ENCODE peak calls at places on chromosomes 4 and X, in five cellular contexts. C is GM12878, Y is breast epithelium, O is stomach, I is Panc1. L is an unnamed sample. For H3K9me3, the result is how much of the 10 kb centered on the place peaks cover.

GRCh38 chr4:118338981-118339765 is 13.6 kb downstream of the PRSS12 start:
- DNase-seq in C (no peak), Y (no peak), O (no peak), I (no peak), L (no peak)

GRCh38 chrX:103367502-103367901 is 8.8 kb upstream of the BEX3 start:
- DNase-seq in C (no peak), Y (no peak), O (no peak), I (no peak), L (no peak)

GRCh38 chrX:136214551-136214950 is 36.6 kb downstream of the MAP7D3 start:
- DNase-seq in C (no peak), Y (no peak), O (no peak), I (no peak), L (no peak)

GRCh38 chrX:32778965-32779364 is 432.4 kb downstream of the DMD start:
- DNase-seq in C (no peak), Y (no peak), O (no peak), I (no peak), L (no peak)

GRCh38 chr4:185416955-185417354 is 8.8 kb downstream of the UFSP2 start:
- DNase-seq in C (no peak), Y (no peak), O (no peak), I (no peak), L (no peak)

GRCh38 chrX:115452256-115452655 is 108.7 kb upstream of the PLS3 start:
- DNase-seq in C (no peak), Y (no peak), O (no peak), I (no peak), L (no peak)

GRCh38 chrX:101750744-101751143 is 91.1 kb upstream of the ARMCX2 start:
- DNase-seq in C (no peak), Y (no peak), O (no peak), I (no peak), L (no peak)

GRCh38 chrX:68989865-68990606 is 161.2 kb downstream of the EFNB1 start:
- DNase-seq in C (no peak), Y (no peak), O (peak), I (no peak), L (no peak)

GRCh38 chr4:145681956-145682355 is 2.0 kb downstream of the C4orf51 start:
- DNase-seq in C (no peak), Y (no peak), O (no peak), I (no peak), L (no peak)

GRCh38 chrX:43970528-43970927 is 2.7 kb downstream of the NDP start:
- DNase-seq in C (no peak), Y (no peak), O (no peak), I (no peak), L (no peak)

GRCh38 chr4:40264995-40265909 is 68.4 kb downstream of the RHOH start:
- DNase-seq in C (no peak), Y (no peak), O (peak), I (no peak), L (no peak)

GRCh38 chr4:136441629-136442282 is 1090.5 kb downstream of the PCDH18 start:
- DNase-seq in C (no peak), Y (no peak), O (no peak), I (no peak), L (no peak)

GRCh38 chrX:53047228-53047627 is 1.4 kb upstream of the GPR173 start:
- DNase-seq in C (no peak), Y (no peak), O (no peak), I (no peak), L (no peak)

GRCh38 chr4:54185871-54186270 is 43.2 kb upstream of the PDGFRA start:
- DNase-seq in C (no peak), Y (no peak), O (no peak), I (no peak), L (no peak)

GRCh38 chrX:84156831-84157230 is 31.2 kb downstream of the RPS6KA6 start:
- DNase-seq in C (no peak), Y (no peak), O (no peak), I (no peak), L (no peak)

GRCh38 chrX:119984652-119985051 is 41.1 kb upstream of the NKAP start:
- DNase-seq in C (no peak), Y (no peak), O (no peak), I (no peak), L (no peak)

GRCh38 chr4:6377626-6378492 is 94.6 kb downstream of the PPP2R2C start:
- DNase-seq in C (no peak), Y (no peak), O (no peak), I (no peak), L (no peak)

GRCh38 chr4:6381571-6382123 is 90.8 kb downstream of the PPP2R2C start:
- DNase-seq in C (no peak), Y (no peak), O (no peak), I (no peak), L (no peak)

GRCh38 chr4:6378493-6379445 is 93.6 kb downstream of the PPP2R2C start:
- DNase-seq in C (no peak), Y (no peak), O (no peak), I (no peak), L (no peak)

GRCh38 chr4:6380746-6381411 is 91.5 kb downstream of the PPP2R2C start:
- DNase-seq in C (no peak), Y (no peak), O (no peak), I (no peak), L (no peak)

DNA sequence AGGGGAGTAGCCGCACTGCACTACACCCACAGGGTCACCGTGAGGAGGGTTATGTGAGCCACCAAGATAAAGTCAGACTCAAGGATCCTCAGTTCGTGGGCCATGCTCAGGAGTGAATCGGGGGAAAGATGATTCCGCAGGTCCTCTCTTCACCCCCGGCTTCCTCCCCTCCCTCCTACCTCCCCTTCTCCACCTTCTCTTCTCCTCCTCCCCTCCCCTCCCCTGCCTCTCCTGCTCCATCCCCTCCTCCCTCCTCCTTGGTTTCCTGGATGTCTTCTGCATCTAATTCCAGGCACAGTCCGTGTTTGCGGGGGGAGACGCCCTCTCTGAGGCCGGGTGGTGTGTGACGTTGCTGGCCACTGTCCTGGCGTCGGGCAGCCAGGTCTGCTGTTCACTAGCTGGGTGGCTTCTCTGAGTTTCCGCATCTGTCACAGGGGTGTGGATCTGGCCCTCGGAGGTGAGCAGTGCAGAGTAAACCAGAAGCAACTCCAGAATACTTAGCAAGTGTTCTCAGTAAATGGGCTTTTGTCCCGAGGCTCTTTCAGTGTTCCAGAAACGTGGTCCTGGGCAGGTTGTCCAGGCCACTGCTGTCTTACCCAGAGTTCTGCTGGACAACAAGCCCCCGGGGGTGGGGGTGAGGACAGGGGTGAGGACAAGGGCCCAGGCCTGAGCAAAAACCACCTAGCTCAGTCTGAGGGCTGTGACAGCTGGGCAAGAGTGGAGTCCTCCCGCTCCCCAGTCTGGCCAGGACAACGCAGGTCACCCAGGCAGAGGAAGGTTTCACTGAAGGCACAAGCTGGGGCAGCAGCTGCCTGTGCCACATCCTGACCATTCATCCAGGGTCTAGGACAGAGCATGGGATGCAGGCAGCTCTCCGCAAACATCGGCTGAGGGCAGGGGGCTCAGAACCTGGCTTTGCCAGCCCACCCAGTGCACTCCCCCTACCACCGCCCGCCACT is 92.3 kb downstream of the PPP2R2C start:
- DNase-seq in C (no peak), Y (no peak), O (no peak), I (no peak), L (no peak)
- TF ChIP-seq POLR2AphosphoS5 in C (no peak), Y (no peak), O (no peak), I (no peak), L (no peak)

GRCh38 chr4:181168406-181168805 is 1074.8 kb upstream of the TENM3 start:
- DNase-seq in C (no peak), Y (no peak), O (no peak), I (no peak), L (no peak)
- H3K27ac ChIP-seq in C (no peak), Y (no peak), O (no peak), I (no peak), L (no peak)

DNA sequence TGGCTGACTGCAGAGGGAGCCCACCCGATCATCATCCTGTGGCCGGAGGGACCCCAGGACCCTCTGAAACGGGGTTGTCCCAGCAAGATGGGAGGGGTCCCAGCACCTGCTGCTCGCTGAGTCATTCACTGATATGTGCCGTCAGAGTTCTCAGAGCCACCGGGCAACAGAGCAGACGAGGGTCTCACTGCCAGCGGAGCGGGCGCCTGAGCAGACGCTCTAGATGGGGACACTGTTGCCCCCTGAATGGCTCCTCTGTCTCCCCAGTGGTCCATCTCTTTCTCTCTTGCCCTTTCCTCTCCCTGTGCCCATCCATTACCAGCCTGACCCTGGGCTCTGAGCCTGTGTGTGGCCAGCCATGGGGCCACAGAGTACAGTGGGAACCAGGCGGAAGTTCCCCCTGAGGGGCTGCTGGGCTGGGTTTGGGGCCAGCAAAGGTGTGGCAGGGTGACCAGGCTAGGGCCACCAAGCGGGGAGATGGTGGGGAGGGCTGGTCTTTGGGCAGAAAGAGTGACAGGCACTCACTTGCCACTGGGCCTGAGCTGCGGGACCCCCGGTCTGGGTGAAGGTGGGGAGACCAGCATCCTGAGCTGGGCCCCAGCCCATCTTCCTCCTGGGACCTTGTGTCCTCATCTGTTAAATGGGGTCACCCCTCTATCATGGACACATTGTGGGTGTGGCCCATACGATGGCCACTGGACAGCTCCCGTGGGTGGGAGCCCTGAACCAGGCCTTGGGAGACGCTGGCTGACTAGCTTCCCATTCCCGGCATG is 90.9 kb downstream of the HMX1 start:
- DNase-seq in C (no peak), Y (no peak), O (no peak), I (no peak), L (no peak)
- H3K9me3 ChIP-seq in C (under half), Y (under half), O (under half), I (under half), L (under half)

GRCh38 chr4:123600921-123601904 is 204.6 kb downstream of the SPRY1 start:
- DNase-seq in C (no peak), Y (no peak), O (no peak), I (no peak), L (no peak)

GRCh38 chr4:123597586-123597985 is 201.0 kb downstream of the SPRY1 start:
- DNase-seq in C (no peak), Y (no peak), O (no peak), I (no peak), L (no peak)

GRCh38 chr4:123599920-123600394 is 203.4 kb downstream of the SPRY1 start:
- DNase-seq in C (peak), Y (peak), O (peak), I (no peak), L (peak)

GRCh38 chr4:123600426-123600825 is 203.8 kb downstream of the SPRY1 start:
- DNase-seq in C (no peak), Y (no peak), O (no peak), I (no peak), L (no peak)

DNA sequence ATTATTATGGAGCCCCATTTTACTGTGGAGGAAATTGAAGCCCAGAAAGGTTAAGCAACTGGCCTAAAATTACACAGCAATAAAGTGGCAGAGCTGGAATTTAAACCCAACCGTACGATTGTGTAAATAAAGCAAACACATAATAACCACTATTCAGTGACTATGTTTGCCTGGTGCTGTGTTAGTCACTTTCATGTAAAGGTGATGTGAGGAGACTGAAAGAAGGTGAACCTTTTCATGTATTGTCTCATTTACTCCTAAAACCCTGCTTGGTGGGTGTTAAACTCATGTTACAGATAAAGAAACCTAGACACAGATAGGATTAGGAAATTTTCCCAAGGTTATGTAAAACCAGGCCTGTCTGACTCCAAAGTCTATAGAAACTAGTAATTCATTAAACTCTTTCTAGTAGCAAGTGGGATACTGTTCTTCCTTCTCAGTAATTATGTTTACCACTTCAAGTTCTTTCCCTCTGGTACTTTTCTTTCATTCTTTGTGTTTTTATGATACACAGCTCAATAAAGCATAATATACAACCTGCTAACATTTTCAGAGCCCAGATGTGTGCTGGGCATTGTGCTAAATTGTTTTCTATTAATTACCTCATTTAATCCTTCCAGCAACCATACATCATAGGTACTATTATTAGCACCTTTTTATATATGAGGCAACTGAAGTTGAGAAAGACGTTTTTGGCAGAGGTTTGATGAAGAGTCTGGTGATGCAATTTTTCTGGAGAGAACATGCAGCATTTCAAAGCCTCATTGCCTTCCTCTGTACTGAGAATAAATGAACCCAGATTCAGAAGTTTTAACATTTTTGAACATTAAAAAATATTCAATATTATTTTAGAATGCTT is 202.7 kb downstream of the SPRY1 start:
- DNase-seq in C (no peak), Y (no peak), O (no peak), I (no peak), L (no peak)
- TF ChIP-seq POLR2AphosphoS5 in C (no peak), Y (no peak), O (no peak), I (no peak), L (peak)

GRCh38 chrX:13092455-13092941 is 48.1 kb upstream of the FAM9C start:
- DNase-seq in C (peak), Y (no peak), O (peak), I (no peak), L (no peak)

GRCh38 chrX:13093489-13094140 is 49.2 kb upstream of the FAM9C start:
- DNase-seq in C (no peak), Y (no peak), O (no peak), I (no peak), L (no peak)

GRCh38 chrX:13090261-13091110 is 46.1 kb upstream of the FAM9C start:
- DNase-seq in C (no peak), Y (no peak), O (no peak), I (no peak), L (no peak)

GRCh38 chrX:13088155-13088485 is 43.7 kb upstream of the FAM9C start:
- DNase-seq in C (no peak), Y (no peak), O (no peak), I (no peak), L (no peak)

GRCh38 chrX:13091111-13091765 is 46.8 kb upstream of the FAM9C start:
- DNase-seq in C (peak), Y (no peak), O (no peak), I (no peak), L (no peak)
- H3K27ac ChIP-seq in C (peak), Y (peak), O (peak), I (peak), L (peak)

GRCh38 chr4:18314731-18315130 is 293.2 kb upstream of the LCORL start:
- DNase-seq in C (no peak), Y (no peak), O (no peak), I (no peak), L (no peak)

GRCh38 chr4:18319456-18319855 is 297.9 kb upstream of the LCORL start:
- DNase-seq in C (no peak), Y (no peak), O (no peak), I (no peak), L (no peak)

GRCh38 chr4:18322111-18322510 is 300.6 kb upstream of the LCORL start:
- DNase-seq in C (no peak), Y (no peak), O (no peak), I (no peak), L (no peak)

GRCh38 chr4:18318682-18319410 is 297.3 kb upstream of the LCORL start:
- DNase-seq in C (no peak), Y (no peak), O (peak), I (no peak), L (no peak)
- H3K9me3 ChIP-seq in C (under half), Y (under half), O (under half), I (under half), L (under half)

GRCh38 chrX:16836371-16836770 is 33.8 kb downstream of the RBBP7 start:
- DNase-seq in C (no peak), Y (no peak), O (peak), I (no peak), L (no peak)
- TF ChIP-seq POLR2AphosphoS5 in C (no peak), Y (no peak), O (no peak), I (no peak), L (no peak)